ENCODE peak calls at places on chromosome 7, in seven cellular contexts. M is stimulated activated naive CD8-positive, alpha-beta T cell treated with anti-CD3 and anti-CD28 coated beads, Interleukin-15, Interleukin-2, amounts not matched to agents 100 U/mL and 50 U/mL, for 24 hours; J is T-helper 2 cell; K is heart right ventricle; S is fibroblast of mammary gland; G is M059J; N is H1. R is an unnamed sample.

GRCh38 chr7:115748123-115748738 is 282.3 kb downstream of the TFEC start:
- DNase-seq in M (no peak), J (no peak), K (no peak), S (peak; percentile 32), G (no peak), N (no peak), R (no peak)

GRCh38 chr7:28055161-28055544 is 125.4 kb downstream of the JAZF1 start:
- DNase-seq in M (no peak), J (no peak), K (no peak), S (no peak), G (peak; percentile 81), N (no peak), R (no peak)

GRCh38 chr7:81439591-81439990 is 330.3 kb downstream of the HGF start:
- DNase-seq in M (no peak), J (no peak), K (no peak), S (no peak), G (peak; percentile 14), N (no peak), R (no peak)

GRCh38 chr7:101390901-101391301 is 28.2 kb downstream of the COL26A1 start:
- DNase-seq in M (peak; percentile 60), J (no peak), K (peak; percentile 55), S (peak; percentile 55), G (peak; percentile 51), N (no peak), R (no peak)

GRCh38 chr7:98223351-98223897 is 12.2 kb downstream of the BHLHA15 start:
- DNase-seq in M (no peak), J (no peak), K (no peak), S (no peak), G (no peak), N (no peak), R (no peak)

GRCh38 chr7:16317406-16317805 is 103.9 kb downstream of the CRPPA start:
- DNase-seq in M (no peak), J (no peak), K (no peak), S (no peak), G (no peak), N (no peak), R (no peak)

GRCh38 chr7:108014747-108015682 is 12.1 kb upstream of the LAMB1 start:
- DNase-seq in M (no peak), J (no peak), K (no peak), S (peak; percentile 76), G (peak; percentile 85), N (no peak), R (no peak)

GRCh38 chr7:134996097-134996550 is 9.8 kb downstream of the AGBL3 start:
- DNase-seq in M (no peak), J (no peak), K (peak; percentile 14), S (peak; percentile 61), G (peak; percentile 24), N (no peak), R (no peak)

GRCh38 chr7:140638311-140638791 is 2.3 kb downstream of the DENND2A start:
- DNase-seq in M (no peak), J (no peak), K (no peak), S (peak; percentile 51), G (peak; percentile 57), N (no peak), R (no peak)

GRCh38 chr7:128022631-128023532 is 8.4 kb downstream of the LRRC4 start:
- DNase-seq in M (no peak), J (no peak), K (no peak), S (peak; percentile 78), G (peak; percentile 92), N (no peak), R (no peak)

GRCh38 chr7:91892821-91893340 is 12.4 kb upstream of the MTERF1 start:
- DNase-seq in M (no peak), J (no peak), K (no peak), S (peak; percentile 32), G (peak; percentile 81), N (no peak), R (no peak)

GRCh38 chr7:15478401-15478800 is 83.4 kb downstream of the AGMO start:
- DNase-seq in M (no peak), J (no peak), K (no peak), S (no peak), G (no peak), N (no peak), R (no peak)

GRCh38 chr7:68978710-68979109 is 619.6 kb upstream of the AUTS2 start:
- DNase-seq in M (no peak), J (no peak), K (no peak), S (no peak), G (no peak), N (no peak), R (no peak)

GRCh38 chr7:149196151-149196704 is 882 bp downstream of the ZNF282 start:
- DNase-seq in M (peak; percentile 22), J (no peak), K (no peak), S (no peak), G (peak; percentile 24), N (no peak), R (no peak)

GRCh38 chr7:157425137-157425731 is 88.4 kb downstream of the DNAJB6 start:
- DNase-seq in M (no peak), J (no peak), K (no peak), S (no peak), G (no peak), N (no peak), R (no peak)

GRCh38 chr7:101235050-101235449 is 2.6 kb downstream of the CLDN15 start:
- DNase-seq in M (no peak), J (no peak), K (no peak), S (no peak), G (no peak), N (no peak), R (no peak)

R was measured in Panc1.